ENCODE peak calls at places on chromosomes 11 and 22, in four cellular contexts. One of them, this sample, is unnamed.

GRCh38 chr22:30754971-30755759 is 60.5 kb downstream of the OSBP2 start:
- DNase-seq in activated CD8-positive, alpha-beta memory T cell treated with anti-CD3 and anti-CD28 coated beads for 24 hours: peak
- DNase-seq in fibroblast of pulmonary artery: peak
- DNase-seq in HFF-Myc: peak
- DNase-seq in this sample: peak

GRCh38 chr11:16883179-16883578 is 131.0 kb downstream of the PLEKHA7 start:
- DNase-seq in activated CD8-positive, alpha-beta memory T cell treated with anti-CD3 and anti-CD28 coated beads for 24 hours: no peak
- DNase-seq in fibroblast of pulmonary artery: no peak
- DNase-seq in HFF-Myc: no peak
- DNase-seq in this sample: no peak

GRCh38 chr11:19597194-19597593 is 115.4 kb upstream of the NAV2 start:
- DNase-seq in activated CD8-positive, alpha-beta memory T cell treated with anti-CD3 and anti-CD28 coated beads for 24 hours: no peak
- DNase-seq in fibroblast of pulmonary artery: peak
- DNase-seq in HFF-Myc: peak
- DNase-seq in this sample: no peak

GRCh38 chr11:60566773-60567172 is 51.6 kb downstream of the MS4A13 start:
- DNase-seq in activated CD8-positive, alpha-beta memory T cell treated with anti-CD3 and anti-CD28 coated beads for 24 hours: no peak
- DNase-seq in fibroblast of pulmonary artery: no peak
- DNase-seq in HFF-Myc: no peak
- DNase-seq in this sample: no peak

GRCh38 chr11:12126352-12127019 is 16.1 kb downstream of the MICAL2 start:
- DNase-seq in activated CD8-positive, alpha-beta memory T cell treated with anti-CD3 and anti-CD28 coated beads for 24 hours: no peak
- DNase-seq in fibroblast of pulmonary artery: peak
- DNase-seq in HFF-Myc: peak
- DNase-seq in this sample: no peak

GRCh38 chr11:107744736-107745135 is 32.9 kb upstream of the SLN start:
- DNase-seq in activated CD8-positive, alpha-beta memory T cell treated with anti-CD3 and anti-CD28 coated beads for 24 hours: no peak
- DNase-seq in fibroblast of pulmonary artery: no peak
- DNase-seq in HFF-Myc: no peak
- DNase-seq in this sample: no peak

GRCh38 chr11:9260182-9261146 is 4.7 kb downstream of the DENND5A start:
- DNase-seq in activated CD8-positive, alpha-beta memory T cell treated with anti-CD3 and anti-CD28 coated beads for 24 hours: no peak
- DNase-seq in fibroblast of pulmonary artery: no peak
- DNase-seq in HFF-Myc: no peak
- DNase-seq in this sample: peak

GRCh38 chr11:27255447-27255828 is 107.6 kb downstream of the CCDC34 start:
- DNase-seq in activated CD8-positive, alpha-beta memory T cell treated with anti-CD3 and anti-CD28 coated beads for 24 hours: no peak
- DNase-seq in fibroblast of pulmonary artery: peak
- DNase-seq in HFF-Myc: no peak
- DNase-seq in this sample: no peak

GRCh38 chr22:29457730-29458129 is 19.3 kb downstream of the RFPL1 start:
- DNase-seq in activated CD8-positive, alpha-beta memory T cell treated with anti-CD3 and anti-CD28 coated beads for 24 hours: no peak
- DNase-seq in fibroblast of pulmonary artery: peak
- DNase-seq in HFF-Myc: peak
- DNase-seq in this sample: no peak

GRCh38 chr11:76579047-76579751 is 91.3 kb downstream of the LRRC32 start:
- DNase-seq in activated CD8-positive, alpha-beta memory T cell treated with anti-CD3 and anti-CD28 coated beads for 24 hours: no peak
- DNase-seq in fibroblast of pulmonary artery: peak
- DNase-seq in HFF-Myc: no peak
- DNase-seq in this sample: no peak

GRCh38 chr22:38886333-38886732 is 14.3 kb upstream of the CBX6 start:
- DNase-seq in activated CD8-positive, alpha-beta memory T cell treated with anti-CD3 and anti-CD28 coated beads for 24 hours: no peak
- DNase-seq in fibroblast of pulmonary artery: no peak
- DNase-seq in HFF-Myc: no peak
- DNase-seq in this sample: no peak

GRCh38 chr22:40826984-40827741 is 8.0 kb upstream of the SLC25A17 start:
- DNase-seq in activated CD8-positive, alpha-beta memory T cell treated with anti-CD3 and anti-CD28 coated beads for 24 hours: no peak
- DNase-seq in fibroblast of pulmonary artery: no peak
- DNase-seq in HFF-Myc: no peak
- DNase-seq in this sample: no peak

GRCh38 chr11:45580399-45580798 is 85.0 kb downstream of the CHST1 start:
- DNase-seq in activated CD8-positive, alpha-beta memory T cell treated with anti-CD3 and anti-CD28 coated beads for 24 hours: no peak
- DNase-seq in fibroblast of pulmonary artery: peak
- DNase-seq in HFF-Myc: peak
- DNase-seq in this sample: no peak

GRCh38 chr11:57219021-57219627 is 17.9 kb downstream of the APLNR start:
- DNase-seq in activated CD8-positive, alpha-beta memory T cell treated with anti-CD3 and anti-CD28 coated beads for 24 hours: no peak
- DNase-seq in fibroblast of pulmonary artery: peak
- DNase-seq in HFF-Myc: no peak
- DNase-seq in this sample: no peak

GRCh38 chr11:8223513-8223899 is 40.2 kb downstream of the LMO1 start:
- DNase-seq in activated CD8-positive, alpha-beta memory T cell treated with anti-CD3 and anti-CD28 coated beads for 24 hours: no peak
- DNase-seq in fibroblast of pulmonary artery: no peak
- DNase-seq in HFF-Myc: no peak
- DNase-seq in this sample: no peak